ENCODE peak calls at places on chromosomes 7 and 10, in six cellular contexts. One of them, this sample, is unnamed.

GRCh38 chr10:127537924-127538323 is 11.2 kb upstream of the NPS start:
- DNase-seq in BE2C: no peak
- DNase-seq in BJ: no peak
- DNase-seq in astrocyte of the spinal cord: no peak
- DNase-seq in mesothelial cell of epicardium: no peak
- DNase-seq in lower leg skin: no peak
- DNase-seq in this sample: no peak

GRCh38 chr10:86795353-86795752 is 38.9 kb downstream of the BMPR1A start:
- DNase-seq in BE2C: no peak
- DNase-seq in BJ: peak; percentile 34
- DNase-seq in astrocyte of the spinal cord: peak; percentile 85
- DNase-seq in mesothelial cell of epicardium: no peak
- DNase-seq in lower leg skin: no peak
- DNase-seq in this sample: no peak

GRCh38 chr7:24825315-24825917 is 68.2 kb upstream of the GSDME start:
- DNase-seq in BE2C: no peak
- DNase-seq in BJ: no peak
- DNase-seq in astrocyte of the spinal cord: no peak
- DNase-seq in mesothelial cell of epicardium: no peak
- DNase-seq in lower leg skin: peak; percentile 11
- DNase-seq in this sample: no peak

GRCh38 chr7:140327261-140327661 is 71.1 kb downstream of the SLC37A3 start:
- DNase-seq in BE2C: no peak
- DNase-seq in BJ: no peak
- DNase-seq in astrocyte of the spinal cord: no peak
- DNase-seq in mesothelial cell of epicardium: no peak
- DNase-seq in lower leg skin: no peak
- DNase-seq in this sample: no peak

GRCh38 chr10:27153855-27154198 is 357 bp downstream of the YME1L1 start:
- DNase-seq in BE2C: no peak
- DNase-seq in BJ: no peak
- DNase-seq in astrocyte of the spinal cord: no peak
- DNase-seq in mesothelial cell of epicardium: no peak
- DNase-seq in lower leg skin: no peak
- DNase-seq in this sample: no peak

GRCh38 chr10:86685416-86685815 is 17.1 kb downstream of the LDB3 start:
- DNase-seq in BE2C: no peak
- DNase-seq in BJ: no peak
- DNase-seq in astrocyte of the spinal cord: no peak
- DNase-seq in mesothelial cell of epicardium: no peak
- DNase-seq in lower leg skin: no peak
- DNase-seq in this sample: no peak

GRCh38 chr7:51477819-51478218 is 161.2 kb upstream of the COBL start:
- DNase-seq in BE2C: no peak
- DNase-seq in BJ: no peak
- DNase-seq in astrocyte of the spinal cord: no peak
- DNase-seq in mesothelial cell of epicardium: no peak
- DNase-seq in lower leg skin: no peak
- DNase-seq in this sample: no peak

GRCh38 chr10:123043409-123043925 is 34.7 kb downstream of the ACADSB start:
- DNase-seq in BE2C: peak; percentile 51
- DNase-seq in BJ: peak; percentile 13
- DNase-seq in astrocyte of the spinal cord: peak; percentile 63
- DNase-seq in mesothelial cell of epicardium: peak; percentile 48
- DNase-seq in lower leg skin: peak; percentile 19
- DNase-seq in this sample: peak; percentile 24

GRCh38 chr10:78471723-78472541 is 438.3 kb downstream of the RPS24 start:
- DNase-seq in BE2C: peak; percentile 82
- DNase-seq in BJ: no peak
- DNase-seq in astrocyte of the spinal cord: no peak
- DNase-seq in mesothelial cell of epicardium: peak; percentile 53
- DNase-seq in lower leg skin: peak; percentile 6
- DNase-seq in this sample: no peak

GRCh38 chr10:132144086-132144485 is 42.7 kb upstream of the DPYSL4 start:
- DNase-seq in BE2C: peak; percentile 3
- DNase-seq in BJ: no peak
- DNase-seq in astrocyte of the spinal cord: no peak
- DNase-seq in mesothelial cell of epicardium: no peak
- DNase-seq in lower leg skin: no peak
- DNase-seq in this sample: no peak

GRCh38 chr7:94449151-94449725 is 54.5 kb downstream of the COL1A2 start:
- DNase-seq in BE2C: no peak
- DNase-seq in BJ: no peak
- DNase-seq in astrocyte of the spinal cord: peak; percentile 60
- DNase-seq in mesothelial cell of epicardium: no peak
- DNase-seq in lower leg skin: no peak
- DNase-seq in this sample: no peak

GRCh38 chr10:74329873-74330272 is 178.9 kb downstream of the ADK start:
- DNase-seq in BE2C: no peak
- DNase-seq in BJ: no peak
- DNase-seq in astrocyte of the spinal cord: no peak
- DNase-seq in mesothelial cell of epicardium: no peak
- DNase-seq in lower leg skin: no peak
- DNase-seq in this sample: no peak

GRCh38 chr7:152177696-152178404 is 152.4 kb downstream of the GALNT11 start:
- DNase-seq in BE2C: no peak
- DNase-seq in BJ: no peak
- DNase-seq in astrocyte of the spinal cord: no peak
- DNase-seq in mesothelial cell of epicardium: no peak
- DNase-seq in lower leg skin: no peak
- DNase-seq in this sample: no peak

GRCh38 chr10:87776328-87776727 is 41.7 kb downstream of the ATAD1 start:
- DNase-seq in BE2C: no peak
- DNase-seq in BJ: no peak
- DNase-seq in astrocyte of the spinal cord: no peak
- DNase-seq in mesothelial cell of epicardium: no peak
- DNase-seq in lower leg skin: no peak
- DNase-seq in this sample: no peak

GRCh38 chr10:11318812-11319598 is 292.4 kb downstream of the USP6NL start:
- DNase-seq in BE2C: no peak
- DNase-seq in BJ: no peak
- DNase-seq in astrocyte of the spinal cord: no peak
- DNase-seq in mesothelial cell of epicardium: no peak
- DNase-seq in lower leg skin: no peak
- DNase-seq in this sample: no peak

GRCh38 chr7:50341709-50342108 is 37.2 kb downstream of the IKZF1 start:
- DNase-seq in BE2C: no peak
- DNase-seq in BJ: no peak
- DNase-seq in astrocyte of the spinal cord: no peak
- DNase-seq in mesothelial cell of epicardium: no peak
- DNase-seq in lower leg skin: no peak
- DNase-seq in this sample: no peak

GRCh38 chr7:30027065-30027456 is 559 bp upstream of the FKBP14 start:
- DNase-seq in BE2C: peak; percentile 11
- DNase-seq in BJ: no peak
- DNase-seq in astrocyte of the spinal cord: no peak
- DNase-seq in mesothelial cell of epicardium: no peak
- DNase-seq in lower leg skin: peak; percentile 27
- DNase-seq in this sample: no peak

GRCh38 chr7:95394370-95394769 is 1.8 kb downstream of the PON3 start:
- DNase-seq in BE2C: no peak
- DNase-seq in BJ: no peak
- DNase-seq in astrocyte of the spinal cord: no peak
- DNase-seq in mesothelial cell of epicardium: no peak
- DNase-seq in lower leg skin: no peak
- DNase-seq in this sample: no peak

GRCh38 chr7:70347880-70348279 is 749.6 kb downstream of the AUTS2 start:
- DNase-seq in BE2C: no peak
- DNase-seq in BJ: no peak
- DNase-seq in astrocyte of the spinal cord: no peak
- DNase-seq in mesothelial cell of epicardium: no peak
- DNase-seq in lower leg skin: no peak
- DNase-seq in this sample: no peak

GRCh38 chr7:105837765-105838241 is 38.6 kb downstream of the ATXN7L1 start:
- DNase-seq in BE2C: no peak
- DNase-seq in BJ: no peak
- DNase-seq in astrocyte of the spinal cord: no peak
- DNase-seq in mesothelial cell of epicardium: no peak
- DNase-seq in lower leg skin: no peak
- DNase-seq in this sample: no peak

GRCh38 chr7:100801833-100802568 is 25.3 kb downstream of the EPHB4 start:
- DNase-seq in BE2C: peak; percentile 91
- DNase-seq in BJ: peak; percentile 90
- DNase-seq in astrocyte of the spinal cord: peak; percentile 84
- DNase-seq in mesothelial cell of epicardium: peak; percentile 46
- DNase-seq in lower leg skin: peak; percentile 49
- DNase-seq in this sample: peak; percentile 34

GRCh38 chr7:142934056-142934455 is 510 bp upstream of the TRPV5 start:
- DNase-seq in BE2C: no peak
- DNase-seq in BJ: no peak
- DNase-seq in astrocyte of the spinal cord: no peak
- DNase-seq in mesothelial cell of epicardium: no peak
- DNase-seq in lower leg skin: no peak
- DNase-seq in this sample: no peak

GRCh38 chr10:84196083-84196482 is 1.7 kb downstream of the CDHR1 start:
- DNase-seq in BE2C: no peak
- DNase-seq in BJ: no peak
- DNase-seq in astrocyte of the spinal cord: no peak
- DNase-seq in mesothelial cell of epicardium: no peak
- DNase-seq in lower leg skin: no peak
- DNase-seq in this sample: no peak

GRCh38 chr7:2255145-2256139 is 13.4 kb downstream of the NUDT1 start:
- DNase-seq in BE2C: no peak
- DNase-seq in BJ: no peak
- DNase-seq in astrocyte of the spinal cord: peak; percentile 68
- DNase-seq in mesothelial cell of epicardium: no peak
- DNase-seq in lower leg skin: no peak
- DNase-seq in this sample: no peak

GRCh38 chr10:23528419-23528818 is 89.5 kb downstream of the OTUD1 start:
- DNase-seq in BE2C: no peak
- DNase-seq in BJ: no peak
- DNase-seq in astrocyte of the spinal cord: no peak
- DNase-seq in mesothelial cell of epicardium: no peak
- DNase-seq in lower leg skin: no peak
- DNase-seq in this sample: no peak

GRCh38 chr10:23525406-23525805 is 86.5 kb downstream of the OTUD1 start:
- DNase-seq in BE2C: no peak
- DNase-seq in BJ: no peak
- DNase-seq in astrocyte of the spinal cord: peak; percentile 3
- DNase-seq in mesothelial cell of epicardium: no peak
- DNase-seq in lower leg skin: no peak
- DNase-seq in this sample: no peak

GRCh38 chr10:23521735-23522134 is 82.9 kb downstream of the OTUD1 start:
- DNase-seq in BE2C: no peak
- DNase-seq in BJ: no peak
- DNase-seq in astrocyte of the spinal cord: no peak
- DNase-seq in mesothelial cell of epicardium: no peak
- DNase-seq in lower leg skin: no peak
- DNase-seq in this sample: no peak

GRCh38 chr10:23522345-23522744 is 83.5 kb downstream of the OTUD1 start:
- DNase-seq in BE2C: no peak
- DNase-seq in BJ: no peak
- DNase-seq in astrocyte of the spinal cord: no peak
- DNase-seq in mesothelial cell of epicardium: no peak
- DNase-seq in lower leg skin: no peak
- DNase-seq in this sample: no peak

GRCh38 chr10:23523251-23523650 is 84.4 kb downstream of the OTUD1 start:
- DNase-seq in BE2C: no peak
- DNase-seq in BJ: no peak
- DNase-seq in astrocyte of the spinal cord: no peak
- DNase-seq in mesothelial cell of epicardium: no peak
- DNase-seq in lower leg skin: no peak
- DNase-seq in this sample: no peak
- TF ChIP-seq CTCF in BE2C: no peak
- TF ChIP-seq CTCF in BJ: peak; percentile 6
- TF ChIP-seq CTCF in astrocyte of the spinal cord: no peak
- TF ChIP-seq CTCF in mesothelial cell of epicardium: no peak
- TF ChIP-seq CTCF in lower leg skin: no peak
- TF ChIP-seq CTCF in this sample: no peak

DNA sequence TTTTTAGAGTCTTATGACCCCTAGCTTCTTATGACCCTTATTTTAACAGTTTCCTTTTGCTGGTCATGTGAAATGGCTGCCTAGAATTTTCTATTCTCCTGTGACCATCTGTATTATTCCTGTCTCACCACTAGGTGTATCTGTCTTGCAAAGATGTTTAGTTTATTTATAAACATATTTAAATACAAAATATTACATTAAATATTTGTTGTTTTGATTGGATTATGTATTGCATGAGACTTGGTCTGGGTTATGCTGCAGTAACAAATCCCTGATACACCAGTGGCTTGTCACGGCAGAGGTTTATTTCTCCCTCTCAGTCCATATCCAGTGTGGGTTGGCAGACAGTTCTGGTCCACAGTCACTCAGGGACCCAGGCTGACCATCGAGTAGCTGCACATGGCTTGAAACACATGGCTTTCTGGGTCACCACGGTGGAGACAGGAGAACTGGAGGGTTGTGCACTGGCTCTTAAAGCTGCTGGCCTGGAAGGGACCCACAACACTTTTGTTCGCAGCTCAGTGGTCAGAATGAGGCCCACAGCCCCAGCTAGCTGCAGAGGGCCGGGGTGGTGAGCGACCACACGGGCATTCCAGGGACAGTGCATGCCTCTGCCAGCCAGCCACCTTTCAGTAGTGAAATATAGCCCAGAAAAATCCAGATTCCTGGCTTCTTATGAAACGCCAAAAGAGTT is 7.4 kb downstream of the RASSF4 start:
- DNase-seq in BE2C: no peak
- DNase-seq in BJ: no peak
- DNase-seq in astrocyte of the spinal cord: no peak
- DNase-seq in mesothelial cell of epicardium: no peak
- DNase-seq in lower leg skin: no peak
- DNase-seq in this sample: no peak
- TF ChIP-seq CTCF in BE2C: peak; percentile 13
- TF ChIP-seq CTCF in BJ: peak; percentile 17
- TF ChIP-seq CTCF in astrocyte of the spinal cord: no peak
- TF ChIP-seq CTCF in mesothelial cell of epicardium: peak; percentile 68
- TF ChIP-seq CTCF in lower leg skin: no peak
- TF ChIP-seq CTCF in this sample: peak; percentile 40

GRCh38 chr7:73716318-73716890 is 3.1 kb downstream of the STX1A start:
- DNase-seq in BE2C: no peak
- DNase-seq in BJ: no peak
- DNase-seq in astrocyte of the spinal cord: no peak
- DNase-seq in mesothelial cell of epicardium: no peak
- DNase-seq in lower leg skin: no peak
- DNase-seq in this sample: no peak

GRCh38 chr7:73718438-73718881 is 1.0 kb downstream of the STX1A start:
- DNase-seq in BE2C: no peak
- DNase-seq in BJ: no peak
- DNase-seq in astrocyte of the spinal cord: no peak
- DNase-seq in mesothelial cell of epicardium: no peak
- DNase-seq in lower leg skin: no peak
- DNase-seq in this sample: no peak

GRCh38 chr7:73717025-73717807 is 2.3 kb downstream of the STX1A start:
- DNase-seq in BE2C: no peak
- DNase-seq in BJ: no peak
- DNase-seq in astrocyte of the spinal cord: peak; percentile 63
- DNase-seq in mesothelial cell of epicardium: no peak
- DNase-seq in lower leg skin: no peak
- DNase-seq in this sample: no peak

GRCh38 chr7:73717991-73718405 is 1.5 kb downstream of the STX1A start:
- DNase-seq in BE2C: no peak
- DNase-seq in BJ: peak; percentile 53
- DNase-seq in astrocyte of the spinal cord: peak; percentile 96
- DNase-seq in mesothelial cell of epicardium: no peak
- DNase-seq in lower leg skin: no peak
- DNase-seq in this sample: no peak

GRCh38 chr7:73715648-73716317 is 3.7 kb downstream of the STX1A start:
- DNase-seq in BE2C: peak; percentile 88
- DNase-seq in BJ: peak; percentile 84
- DNase-seq in astrocyte of the spinal cord: peak; percentile 95
- DNase-seq in mesothelial cell of epicardium: peak; percentile 46
- DNase-seq in lower leg skin: no peak
- DNase-seq in this sample: no peak
- TF ChIP-seq CTCF in BE2C: no peak
- TF ChIP-seq CTCF in BJ: peak; percentile 3
- TF ChIP-seq CTCF in astrocyte of the spinal cord: no peak
- TF ChIP-seq CTCF in mesothelial cell of epicardium: no peak
- TF ChIP-seq CTCF in lower leg skin: no peak
- TF ChIP-seq CTCF in this sample: no peak

GRCh38 chr10:97498841-97499560 is at the start of gene UBTD1:
- DNase-seq in BE2C: peak; percentile 28
- DNase-seq in BJ: no peak
- DNase-seq in astrocyte of the spinal cord: peak; percentile 39
- DNase-seq in mesothelial cell of epicardium: peak; percentile 67
- DNase-seq in lower leg skin: peak; percentile 47
- DNase-seq in this sample: peak; percentile 30
- TF ChIP-seq CTCF in BE2C: no peak
- TF ChIP-seq CTCF in BJ: no peak
- TF ChIP-seq CTCF in astrocyte of the spinal cord: no peak
- TF ChIP-seq CTCF in mesothelial cell of epicardium: no peak
- TF ChIP-seq CTCF in lower leg skin: no peak
- TF ChIP-seq CTCF in this sample: no peak